ENCODE peak calls at places on chromosomes 1 and 21, in five cellular contexts. V, L, Z, F and C are unnamed samples.

GRCh38 chr1:6491480-6491962 is at the start of gene PLEKHG5:
- DNase-seq in V (no peak), L (no peak), Z (no peak), F (no peak), C (no peak)

GRCh38 chr1:200317236-200317635 is 92.6 kb downstream of the ZNF281 start:
- DNase-seq in V (no peak), L (no peak), Z (no peak), F (no peak), C (no peak)

GRCh38 chr1:197618065-197618464 is 157.2 kb downstream of the DENND1B start:
- DNase-seq in V (no peak), L (no peak), Z (no peak), F (no peak), C (no peak)

GRCh38 chr1:154404511-154404931 is 622 bp upstream of the IL6R start:
- DNase-seq in V (no peak), L (no peak), Z (no peak), F (no peak), C (no peak)

GRCh38 chr1:46749403-46749802 is 30.5 kb upstream of the EFCAB14 start:
- DNase-seq in V (no peak), L (no peak), Z (no peak), F (no peak), C (no peak)

GRCh38 chr1:97680460-97680859 is 240.4 kb downstream of the DPYD start:
- DNase-seq in V (peak; percentile 51), L (no peak), Z (no peak), F (no peak), C (no peak)

GRCh38 chr1:6612641-6613360 is 730 bp upstream of the PHF13 start:
- DNase-seq in V (peak; percentile 62), L (peak; percentile 44), Z (no peak), F (peak; percentile 74), C (no peak)

GRCh38 chr1:10598088-10598712 is 123.5 kb downstream of the PEX14 start:
- DNase-seq in V (peak; percentile 50), L (no peak), Z (no peak), F (no peak), C (peak; percentile 25)

GRCh38 chr1:51946300-51946699 is 44.2 kb downstream of the RAB3B start:
- DNase-seq in V (no peak), L (no peak), Z (no peak), F (no peak), C (no peak)

GRCh38 chr21:15001113-15001512 is 63.7 kb downstream of the NRIP1 start:
- DNase-seq in V (no peak), L (no peak), Z (no peak), F (no peak), C (no peak)

GRCh38 chr1:31745071-31745897 is 18.9 kb downstream of the ADGRB2 start:
- DNase-seq in V (peak; percentile 89), L (peak; percentile 41), Z (peak; percentile 85), F (no peak), C (peak; percentile 85)

GRCh38 chr1:202848191-202848542 is 37.4 kb downstream of the PCAT6 start:
- DNase-seq in V (no peak), L (no peak), Z (no peak), F (no peak), C (no peak)

GRCh38 chr1:91523462-91523861 is 22.8 kb downstream of the CDC7 start:
- DNase-seq in V (no peak), L (no peak), Z (no peak), F (no peak), C (no peak)

GRCh38 chr1:177983087-177983823 is 13.4 kb upstream of the SEC16B start:
- DNase-seq in V (no peak), L (no peak), Z (no peak), F (no peak), C (no peak)

GRCh38 chr1:230113230-230113604 is 46.2 kb downstream of the GALNT2 start:
- DNase-seq in V (no peak), L (no peak), Z (no peak), F (no peak), C (no peak)

GRCh38 chr1:152533327-152533938 is 19.2 kb downstream of the CRCT1 start:
- DNase-seq in V (peak; percentile 45), L (no peak), Z (no peak), F (no peak), C (peak; percentile 83)

GRCh38 chr1:153907134-153907533 is 15.6 kb downstream of the GATAD2B start:
- DNase-seq in V (no peak), L (no peak), Z (no peak), F (no peak), C (no peak)

GRCh38 chr1:160225345-160225744 is 20.2 kb downstream of the PEA15 start:
- DNase-seq in V (no peak), L (no peak), Z (no peak), F (no peak), C (no peak)

GRCh38 chr1:237041461-237041794 is 556 bp upstream of the RYR2 start:
- DNase-seq in V (no peak), L (no peak), Z (no peak), F (no peak), C (no peak)

GRCh38 chr21:27787046-27787445 is 820.2 kb upstream of the ADAMTS5 start:
- DNase-seq in V (no peak), L (no peak), Z (no peak), F (no peak), C (no peak)

GRCh38 chr1:35680271-35680670 is 38.4 kb downstream of the C1orf216 start:
- DNase-seq in V (no peak), L (no peak), Z (no peak), F (no peak), C (no peak)

GRCh38 chr1:41901551-41901950 is 17.2 kb downstream of the HIVEP3 start:
- DNase-seq in V (no peak), L (no peak), Z (no peak), F (no peak), C (no peak)

GRCh38 chr1:243233908-243234307 is 21.2 kb downstream of the CEP170 start:
- DNase-seq in V (no peak), L (no peak), Z (no peak), F (no peak), C (no peak)
- H3K36me3 ChIP-seq in V (peaks cover 16% of the 10 kb centered on the region), L (no peaks in the 10 kb centered on the region), Z (no peaks in the 10 kb centered on the region), F (peaks cover 7% of the 10 kb centered on the region), C (peaks cover 19% of the 10 kb centered on the region)

DNA sequence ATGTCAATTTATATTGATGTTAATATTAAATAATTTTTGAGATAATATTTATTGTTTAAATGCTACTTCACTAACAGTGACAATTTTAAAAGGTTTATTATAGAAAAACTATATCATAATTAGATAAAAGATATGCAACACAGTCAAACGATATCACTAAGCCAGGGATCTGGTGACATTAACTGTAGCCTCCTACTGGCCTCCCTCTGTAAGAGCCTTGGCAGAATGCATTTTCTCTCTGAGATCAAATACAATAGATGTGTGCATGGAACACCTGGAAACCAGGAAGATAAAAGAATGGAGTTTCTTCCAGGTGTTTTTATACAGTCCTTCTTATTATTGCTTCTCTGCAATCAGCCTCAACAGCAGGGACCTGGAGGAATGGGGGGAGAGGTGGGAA is 1762.1 kb downstream of the BRINP3 start:
- DNase-seq in V (no peak), L (no peak), Z (no peak), F (no peak), C (no peak)
- TF ChIP-seq CTCF in V (peak; percentile 37), L (no peak), Z (no peak), F (no peak), C (no peak)

DNA sequence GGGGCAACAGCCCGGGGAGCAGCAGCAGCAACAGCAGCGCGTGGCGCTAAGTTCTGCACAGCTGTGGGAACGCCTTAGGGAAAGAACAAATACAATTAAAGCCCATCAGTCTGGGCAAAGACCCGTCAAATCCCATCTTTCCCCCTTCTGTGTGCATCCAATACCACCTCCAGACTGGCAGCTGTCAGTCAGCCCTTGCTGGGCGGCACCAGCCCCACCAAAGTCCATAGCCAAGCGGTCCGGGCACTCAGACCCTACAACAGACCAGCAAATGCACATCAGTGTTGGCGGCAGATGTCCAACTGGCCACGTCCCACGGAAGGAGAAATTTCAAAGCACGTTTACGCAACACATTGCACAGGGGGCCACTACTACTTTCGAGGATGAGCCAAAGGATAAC is 12.9 kb downstream of the PABPC4 start:
- DNase-seq in V (no peak), L (no peak), Z (no peak), F (no peak), C (no peak)
- H3K36me3 ChIP-seq in V (peaks cover 82% of the 10 kb centered on the region), L (peaks cover 97% of the 10 kb centered on the region), Z (no peaks in the 10 kb centered on the region), F (peaks cover 89% of the 10 kb centered on the region), C (peaks cover 99% of the 10 kb centered on the region)

DNA sequence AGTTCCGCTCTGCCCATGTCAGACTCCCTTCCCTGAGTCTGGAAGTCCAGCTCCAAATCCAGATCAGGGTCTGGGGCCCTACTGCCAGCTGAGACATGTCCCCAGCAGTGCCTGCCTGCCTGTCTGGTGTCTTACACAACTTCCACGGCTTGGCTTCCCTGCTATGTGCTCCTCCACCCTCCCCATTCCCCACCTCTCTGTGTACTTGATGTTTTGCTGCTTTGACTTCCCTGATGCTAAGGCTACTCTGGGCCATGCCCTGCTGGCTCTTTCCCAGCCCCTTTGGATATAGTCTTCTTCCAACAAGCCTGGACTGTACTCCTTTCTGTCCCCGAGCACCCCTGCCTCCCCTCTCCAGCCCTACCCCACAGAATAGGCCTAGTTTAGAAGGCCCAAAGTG is 7.3 kb downstream of the GJA5 start:
- DNase-seq in V (no peak), L (no peak), Z (no peak), F (no peak), C (no peak)
- TF ChIP-seq CTCF in V (no peak), L (no peak), Z (no peak), F (no peak), C (no peak)